ENCODE peak calls at places on chromosomes 4 and X, in six cellular contexts. W is tibial artery, R is keratinocyte, P is AG04450, I is ovary, L is neural progenitor cell. Z is an unnamed sample.

GRCh38 chr4:182649698-182650477 is 267.3 kb downstream of the DCTD start:
- DNase-seq in W (no peak), R (no peak), P (no peak), I (no peak), L (no peak), Z (no peak)

GRCh38 chr4:4426511-4427477 is 39.9 kb downstream of the NSG1 start:
- DNase-seq in W (no peak), R (no peak), P (no peak), I (no peak), L (peak), Z (no peak)

GRCh38 chr4:158845166-158846041 is 76.6 kb downstream of the FNIP2 start:
- DNase-seq in W (no peak), R (no peak), P (no peak), I (no peak), L (no peak), Z (no peak)

GRCh38 chr4:20592666-20593065 is 107.6 kb upstream of the PACRGL start:
- DNase-seq in W (no peak), R (no peak), P (peak), I (no peak), L (no peak), Z (no peak)

GRCh38 chr4:67700119-67700873 is 659 bp downstream of the UBA6 start:
- DNase-seq in W (no peak), R (no peak), P (no peak), I (no peak), L (no peak), Z (no peak)

GRCh38 chrX:9928083-9928482 is 39.1 kb upstream of the CLDN34 start:
- DNase-seq in W (no peak), R (no peak), P (no peak), I (no peak), L (peak), Z (no peak)

GRCh38 chr4:74555231-74555630 is 110.3 kb downstream of the AREG start:
- DNase-seq in W (no peak), R (no peak), P (peak), I (no peak), L (no peak), Z (no peak)

GRCh38 chr4:6944311-6945051 is 34.9 kb downstream of the TBC1D14 start:
- DNase-seq in W (no peak), R (no peak), P (no peak), I (no peak), L (no peak), Z (no peak)

GRCh38 chrX:78105944-78106650 is 2.0 kb downstream of the PGK1 start:
- DNase-seq in W (no peak), R (no peak), P (no peak), I (no peak), L (no peak), Z (no peak)

GRCh38 chrX:150683536-150684146 is 9.6 kb upstream of the MTMR1 start:
- DNase-seq in W (no peak), R (no peak), P (no peak), I (no peak), L (peak), Z (no peak)

GRCh38 chrX:95351089-95351488 is 1333.6 kb upstream of the DIAPH2 start:
- DNase-seq in W (no peak), R (no peak), P (no peak), I (no peak), L (no peak), Z (no peak)

GRCh38 chrX:95346854-95347253 is 1337.8 kb upstream of the DIAPH2 start:
- DNase-seq in W (no peak), R (no peak), P (no peak), I (no peak), L (no peak), Z (no peak)
- TF ChIP-seq CTCF in W (no peak), R (peak), P (peak), I (no peak), L (peak), Z (no peak)

DNA sequence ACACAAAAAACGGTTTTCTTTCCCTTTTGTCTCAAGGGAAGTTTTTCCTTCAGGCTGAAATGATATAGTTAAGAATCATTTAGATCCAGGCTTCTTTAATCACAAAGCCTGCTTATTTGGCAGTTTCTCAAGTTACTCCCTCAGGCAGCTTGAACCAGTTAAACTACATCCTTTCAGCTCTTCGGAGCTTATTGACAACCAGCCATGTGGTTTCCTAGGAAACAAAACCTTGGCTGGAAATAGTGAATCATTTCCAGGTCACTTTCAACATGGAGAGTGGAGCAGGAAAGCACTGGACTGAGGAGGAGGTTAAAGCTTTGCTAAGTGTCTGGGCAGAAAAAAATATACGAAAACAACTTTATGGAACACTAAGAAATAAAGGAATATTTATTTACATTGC is 23.0 kb upstream of the AASDH start:
- DNase-seq in W (no peak), R (peak), P (peak), I (peak), L (peak), Z (peak)
- H3K4me3 ChIP-seq in W (peak), R (peak), P (peak), I (peak), L (peak), Z (peak)

GRCh38 chrX:153651540-153652079 is 4.6 kb downstream of the DUSP9 start:
- DNase-seq in W (no peak), R (no peak), P (no peak), I (no peak), L (no peak), Z (no peak)
- TF ChIP-seq CTCF in W (no peak), R (peak), P (peak), I (no peak), L (peak), Z (peak)

GRCh38 chrX:41095962-41096955 is 11.0 kb downstream of the USP9X start:
- DNase-seq in W (no peak), R (no peak), P (no peak), I (no peak), L (peak), Z (no peak)
- H3K4me3 ChIP-seq in W (no peak), R (no peak), P (no peak), I (no peak), L (no peak), Z (no peak)

DNA sequence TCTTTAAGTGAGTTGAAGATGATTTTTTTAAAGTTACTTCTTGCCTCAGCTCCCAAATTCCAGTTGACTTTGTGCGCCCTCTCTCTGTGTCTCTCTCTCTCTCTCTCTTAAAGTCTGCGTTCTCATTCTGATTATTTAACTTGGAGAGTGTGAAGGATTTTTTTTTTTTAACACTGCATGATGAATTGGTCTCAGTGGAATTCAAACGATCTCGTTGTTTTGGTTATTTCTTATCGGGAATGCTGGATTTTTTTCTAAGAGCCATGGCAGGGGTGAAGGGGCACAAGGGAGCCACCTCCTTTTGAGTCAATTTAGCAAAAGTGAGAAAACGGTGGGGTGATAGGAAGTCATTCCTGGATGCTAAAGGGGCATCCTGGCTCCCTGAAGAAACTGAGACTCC is 176.1 kb downstream of the SHROOM3 start:
- DNase-seq in W (no peak), R (no peak), P (no peak), I (no peak), L (no peak), Z (no peak)
- TF ChIP-seq CTCF in W (no peak), R (no peak), P (no peak), I (no peak), L (no peak), Z (no peak)

DNA sequence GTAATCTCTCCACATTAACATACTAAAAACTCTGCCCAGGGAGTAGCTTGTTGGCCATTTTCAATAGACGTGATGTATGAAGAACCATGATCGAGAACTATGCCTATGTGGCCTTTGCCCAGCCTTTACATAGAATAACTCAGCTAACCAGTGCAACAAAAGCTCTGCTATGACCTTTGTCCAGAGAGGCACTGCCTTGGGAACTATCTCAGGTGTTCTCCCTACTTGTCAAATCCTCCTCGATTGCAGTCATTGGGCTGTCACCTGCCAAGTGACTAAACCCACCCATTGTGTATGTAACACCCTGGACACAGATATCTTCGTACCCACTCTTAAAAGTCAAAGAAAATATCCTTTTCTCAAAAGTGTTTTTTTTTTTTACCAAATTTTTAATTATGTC is 610.3 kb upstream of the GALNTL6 start:
- DNase-seq in W (no peak), R (no peak), P (no peak), I (no peak), L (no peak), Z (no peak)
- H3K4me3 ChIP-seq in W (no peak), R (no peak), P (no peak), I (no peak), L (no peak), Z (no peak)

Z was measured in BE2C.